ENCODE peak calls at places on chromosomes 3 and 15, in five cellular contexts. Q is progenitor cell of endocrine pancreas, B is foreskin fibroblast, X is NCI-H460, T is lower leg skin. G is an unnamed sample.

GRCh38 chr3:47803478-47804025 is 614 bp downstream of the DHX30 start:
- DNase-seq in Q (no peak), B (no peak), X (no peak), T (no peak), G (no peak)

GRCh38 chr3:172658344-172659245 is 52.3 kb downstream of the NCEH1 start:
- DNase-seq in Q (no peak), B (peak), X (peak), T (no peak), G (no peak)

GRCh38 chr3:169241928-169242751 is 421.4 kb downstream of the MECOM start:
- DNase-seq in Q (peak), B (peak), X (peak), T (no peak), G (peak)

GRCh38 chr3:86629511-86629910 is 361.4 kb downstream of the VGLL3 start:
- DNase-seq in Q (no peak), B (no peak), X (no peak), T (no peak), G (no peak)

GRCh38 chr15:61011576-61012336 is 217.3 kb downstream of the RORA start:
- DNase-seq in Q (no peak), B (no peak), X (no peak), T (no peak), G (no peak)

GRCh38 chr15:28103831-28104230 is 4.7 kb upstream of the OCA2 start:
- DNase-seq in Q (no peak), B (no peak), X (no peak), T (no peak), G (no peak)

GRCh38 chr3:184368116-184368803 is 6.8 kb downstream of the POLR2H start:
- DNase-seq in Q (no peak), B (no peak), X (no peak), T (no peak), G (no peak)

GRCh38 chr3:59654120-59654952 is 604.5 kb upstream of the CFAP20DC start:
- DNase-seq in Q (no peak), B (no peak), X (no peak), T (peak), G (no peak)

GRCh38 chr15:79994651-79995050 is 23.7 kb upstream of the BCL2A1 start:
- DNase-seq in Q (no peak), B (peak), X (no peak), T (no peak), G (no peak)